ENCODE peak calls at places on chromosomes 16 and 17, in six cellular contexts. H is endothelial cell; T is NCI-H2081; B is AG09319; M is GDM1; S is CD4-positive, alpha-beta T cell. A is an unnamed sample.

GRCh38 chr17:43641416-43641815 is 20.3 kb downstream of the MEOX1 start:
- DNase-seq in T (no peak), H (no peak), S (no peak), M (no peak), B (no peak), A (no peak)

GRCh38 chr16:88325976-88326375 is 56.8 kb upstream of the ZNF469 start:
- DNase-seq in M (no peak), H (no peak), B (no peak), T (no peak), S (no peak), A (no peak)

GRCh38 chr17:32341141-32341856 is 674 bp downstream of the C17orf75 start:
- DNase-seq in H (no peak), S (peak), T (peak), M (no peak), B (no peak), A (no peak)

GRCh38 chr16:66534376-66534799 is 15.5 kb downstream of the TK2 start:
- DNase-seq in T (no peak), M (no peak), B (no peak), S (no peak), H (no peak), A (no peak)

GRCh38 chr16:52742052-52742451 is 195.1 kb upstream of the TOX3 start:
- DNase-seq in M (no peak), B (no peak), H (no peak), S (no peak), T (no peak), A (no peak)

GRCh38 chr16:57818377-57819055 is 16.2 kb upstream of the KIFC3 start:
- DNase-seq in B (no peak), M (no peak), T (peak), H (no peak), S (no peak), A (peak)

GRCh38 chr17:77891602-77892001 is 66.9 kb upstream of the TNRC6C start:
- DNase-seq in M (no peak), T (no peak), B (no peak), S (no peak), H (no peak), A (no peak)

GRCh38 chr17:43830510-43831145 is 2.3 kb downstream of the MPP3 start:
- DNase-seq in B (no peak), M (no peak), H (no peak), T (no peak), S (no peak), A (no peak)

GRCh38 chr17:42002792-42003301 is 14.4 kb downstream of the DNAJC7 start:
- DNase-seq in M (no peak), B (no peak), T (no peak), H (no peak), S (no peak), A (no peak)

A was measured in NCI-H2107.